ENCODE peak calls at places on chromosomes 7 and 10, in six cellular contexts. One of them, this sample, is unnamed.

GRCh38 chr7:17625038-17625437 is 315.3 kb downstream of the SNX13 start:
- DNase-seq in tibial artery: no peak
- DNase-seq in effector memory CD4-positive, alpha-beta T cell: no peak
- DNase-seq in suprapubic skin: no peak
- DNase-seq in PC-3: peak; percentile 80
- DNase-seq in DND-41: no peak
- DNase-seq in this sample: no peak

GRCh38 chr7:53002389-53002788 is 33.0 kb upstream of the POM121L12 start:
- DNase-seq in tibial artery: no peak
- DNase-seq in effector memory CD4-positive, alpha-beta T cell: no peak
- DNase-seq in suprapubic skin: no peak
- DNase-seq in PC-3: no peak
- DNase-seq in DND-41: no peak
- DNase-seq in this sample: no peak

GRCh38 chr10:77504870-77505257 is 132.7 kb downstream of the KCNMA1 start:
- DNase-seq in tibial artery: peak; percentile 42
- DNase-seq in effector memory CD4-positive, alpha-beta T cell: no peak
- DNase-seq in suprapubic skin: no peak
- DNase-seq in PC-3: peak; percentile 100
- DNase-seq in DND-41: no peak
- DNase-seq in this sample: no peak

GRCh38 chr10:77618117-77618516 is 19.5 kb downstream of the KCNMA1 start:
- DNase-seq in tibial artery: no peak
- DNase-seq in effector memory CD4-positive, alpha-beta T cell: no peak
- DNase-seq in suprapubic skin: no peak
- DNase-seq in PC-3: no peak
- DNase-seq in DND-41: no peak
- DNase-seq in this sample: no peak

GRCh38 chr10:131387018-131387529 is 75.6 kb upstream of the TCERG1L start:
- DNase-seq in tibial artery: no peak
- DNase-seq in effector memory CD4-positive, alpha-beta T cell: no peak
- DNase-seq in suprapubic skin: no peak
- DNase-seq in PC-3: no peak
- DNase-seq in DND-41: no peak
- DNase-seq in this sample: no peak

GRCh38 chr7:95686109-95686508 is 86.2 kb upstream of the DYNC1I1 start:
- DNase-seq in tibial artery: peak; percentile 68
- DNase-seq in effector memory CD4-positive, alpha-beta T cell: no peak
- DNase-seq in suprapubic skin: no peak
- DNase-seq in PC-3: peak; percentile 61
- DNase-seq in DND-41: peak; percentile 18
- DNase-seq in this sample: peak; percentile 10

GRCh38 chr7:151752816-151753600 is 123.9 kb downstream of the PRKAG2 start:
- DNase-seq in tibial artery: no peak
- DNase-seq in effector memory CD4-positive, alpha-beta T cell: no peak
- DNase-seq in suprapubic skin: no peak
- DNase-seq in PC-3: no peak
- DNase-seq in DND-41: no peak
- DNase-seq in this sample: no peak

GRCh38 chr10:101536800-101537199 is 51.3 kb downstream of the POLL start:
- DNase-seq in tibial artery: no peak
- DNase-seq in effector memory CD4-positive, alpha-beta T cell: no peak
- DNase-seq in suprapubic skin: no peak
- DNase-seq in PC-3: peak; percentile 53
- DNase-seq in DND-41: no peak
- DNase-seq in this sample: no peak

GRCh38 chr7:55533050-55533728 is 39.1 kb downstream of the VOPP1 start:
- DNase-seq in tibial artery: no peak
- DNase-seq in effector memory CD4-positive, alpha-beta T cell: peak; percentile 80
- DNase-seq in suprapubic skin: no peak
- DNase-seq in PC-3: peak; percentile 49
- DNase-seq in DND-41: peak; percentile 92
- DNase-seq in this sample: no peak

GRCh38 chr10:79143879-79144278 is 75.1 kb downstream of the ZMIZ1 start:
- DNase-seq in tibial artery: no peak
- DNase-seq in effector memory CD4-positive, alpha-beta T cell: no peak
- DNase-seq in suprapubic skin: no peak
- DNase-seq in PC-3: no peak
- DNase-seq in DND-41: no peak
- DNase-seq in this sample: no peak

GRCh38 chr10:79142522-79143309 is 74.0 kb downstream of the ZMIZ1 start:
- DNase-seq in tibial artery: no peak
- DNase-seq in effector memory CD4-positive, alpha-beta T cell: no peak
- DNase-seq in suprapubic skin: no peak
- DNase-seq in PC-3: no peak
- DNase-seq in DND-41: no peak
- DNase-seq in this sample: no peak

GRCh38 chr10:79145517-79146470 is 77.0 kb downstream of the ZMIZ1 start:
- DNase-seq in tibial artery: no peak
- DNase-seq in effector memory CD4-positive, alpha-beta T cell: no peak
- DNase-seq in suprapubic skin: no peak
- DNase-seq in PC-3: peak; percentile 58
- DNase-seq in DND-41: no peak
- DNase-seq in this sample: no peak

GRCh38 chr10:79145174-79145483 is 76.4 kb downstream of the ZMIZ1 start:
- DNase-seq in tibial artery: no peak
- DNase-seq in effector memory CD4-positive, alpha-beta T cell: no peak
- DNase-seq in suprapubic skin: no peak
- DNase-seq in PC-3: no peak
- DNase-seq in DND-41: no peak
- DNase-seq in this sample: no peak

GRCh38 chr10:79144341-79145173 is 75.8 kb downstream of the ZMIZ1 start:
- DNase-seq in tibial artery: no peak
- DNase-seq in effector memory CD4-positive, alpha-beta T cell: no peak
- DNase-seq in suprapubic skin: no peak
- DNase-seq in PC-3: no peak
- DNase-seq in DND-41: peak; percentile 64
- DNase-seq in this sample: no peak
- H3K36me3 ChIP-seq in tibial artery: peaks cover 9% of the 10 kb centered on the region
- H3K36me3 ChIP-seq in effector memory CD4-positive, alpha-beta T cell: no peaks in the 10 kb centered on the region
- H3K36me3 ChIP-seq in suprapubic skin: peaks cover 42% of the 10 kb centered on the region
- H3K36me3 ChIP-seq in PC-3: peaks cover 29% of the 10 kb centered on the region
- H3K36me3 ChIP-seq in DND-41: peaks cover 68% of the 10 kb centered on the region
- H3K36me3 ChIP-seq in this sample: peaks cover 20% of the 10 kb centered on the region

GRCh38 chr7:28941633-28942032 is 16.5 kb downstream of the TRIL start:
- DNase-seq in tibial artery: no peak
- DNase-seq in effector memory CD4-positive, alpha-beta T cell: no peak
- DNase-seq in suprapubic skin: no peak
- DNase-seq in PC-3: no peak
- DNase-seq in DND-41: no peak
- DNase-seq in this sample: no peak
- H3K36me3 ChIP-seq in tibial artery: no peaks in the 10 kb centered on the region
- H3K36me3 ChIP-seq in effector memory CD4-positive, alpha-beta T cell: no peaks in the 10 kb centered on the region
- H3K36me3 ChIP-seq in suprapubic skin: no peaks in the 10 kb centered on the region
- H3K36me3 ChIP-seq in PC-3: no peaks in the 10 kb centered on the region
- H3K36me3 ChIP-seq in DND-41: no peaks in the 10 kb centered on the region
- H3K36me3 ChIP-seq in this sample: no peaks in the 10 kb centered on the region

GRCh38 chr10:46534828-46535524 is 21.5 kb downstream of the GPRIN2 start:
- DNase-seq in tibial artery: peak; percentile 67
- DNase-seq in effector memory CD4-positive, alpha-beta T cell: no peak
- DNase-seq in suprapubic skin: peak; percentile 69
- DNase-seq in PC-3: no peak
- DNase-seq in DND-41: no peak
- DNase-seq in this sample: no peak

GRCh38 chr10:46538155-46538554 is 18.3 kb downstream of the GPRIN2 start:
- DNase-seq in tibial artery: no peak
- DNase-seq in effector memory CD4-positive, alpha-beta T cell: no peak
- DNase-seq in suprapubic skin: no peak
- DNase-seq in PC-3: no peak
- DNase-seq in DND-41: no peak
- DNase-seq in this sample: no peak

GRCh38 chr10:46536781-46537180 is 19.7 kb downstream of the GPRIN2 start:
- DNase-seq in tibial artery: peak; percentile 63
- DNase-seq in effector memory CD4-positive, alpha-beta T cell: no peak
- DNase-seq in suprapubic skin: peak; percentile 75
- DNase-seq in PC-3: no peak
- DNase-seq in DND-41: no peak
- DNase-seq in this sample: no peak

GRCh38 chr10:46537309-46537708 is 19.1 kb downstream of the GPRIN2 start:
- DNase-seq in tibial artery: peak; percentile 43
- DNase-seq in effector memory CD4-positive, alpha-beta T cell: no peak
- DNase-seq in suprapubic skin: peak; percentile 47
- DNase-seq in PC-3: no peak
- DNase-seq in DND-41: no peak
- DNase-seq in this sample: no peak

DNA sequence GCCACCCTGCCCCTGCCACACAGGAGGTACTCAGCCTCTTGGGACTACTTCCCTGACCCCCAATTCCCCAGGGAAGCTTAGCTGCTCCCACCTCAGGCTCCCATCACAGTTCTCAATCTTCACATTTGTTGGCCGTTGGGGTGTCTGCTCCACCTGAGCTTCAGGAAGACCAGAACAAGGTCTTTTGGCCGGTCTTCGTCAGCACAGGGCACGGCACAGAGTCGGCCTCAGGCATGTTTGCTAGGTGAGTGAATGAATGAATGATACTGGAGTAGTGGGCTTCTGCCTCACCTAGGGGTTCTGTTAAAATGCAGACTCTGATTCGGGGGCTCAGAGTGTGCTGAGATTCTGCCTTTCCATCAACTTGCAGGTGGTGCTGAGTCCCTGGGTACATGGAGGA is 20.3 kb downstream of the GPRIN2 start:
- DNase-seq in tibial artery: peak; percentile 54
- DNase-seq in effector memory CD4-positive, alpha-beta T cell: no peak
- DNase-seq in suprapubic skin: peak; percentile 77
- DNase-seq in PC-3: no peak
- DNase-seq in DND-41: no peak
- DNase-seq in this sample: no peak
- H3K36me3 ChIP-seq in tibial artery: no peaks in the 10 kb centered on the region
- H3K36me3 ChIP-seq in effector memory CD4-positive, alpha-beta T cell: no peaks in the 10 kb centered on the region
- H3K36me3 ChIP-seq in suprapubic skin: no peaks in the 10 kb centered on the region
- H3K36me3 ChIP-seq in PC-3: no peaks in the 10 kb centered on the region
- H3K36me3 ChIP-seq in DND-41: no peaks in the 10 kb centered on the region
- H3K36me3 ChIP-seq in this sample: no peaks in the 10 kb centered on the region

DNA sequence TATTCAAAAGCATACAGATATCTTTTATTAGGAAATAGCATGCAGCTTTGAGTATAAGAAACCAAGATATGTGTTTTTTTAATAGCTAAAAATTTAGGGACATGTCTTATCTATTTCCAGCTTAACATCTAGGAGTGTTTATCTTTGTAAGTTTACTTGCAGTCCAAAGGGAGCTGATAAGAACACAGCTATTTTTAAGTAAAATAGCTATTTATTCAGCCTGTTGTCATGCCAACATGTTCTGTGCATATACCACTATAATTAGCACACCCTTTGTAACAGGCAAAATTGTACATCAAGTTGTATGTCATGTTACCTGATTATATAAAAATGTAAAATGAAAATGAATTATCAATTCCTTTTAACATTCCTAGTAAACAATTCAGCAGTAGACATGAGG is 29.6 kb downstream of the FAM133B start:
- DNase-seq in tibial artery: no peak
- DNase-seq in effector memory CD4-positive, alpha-beta T cell: no peak
- DNase-seq in suprapubic skin: no peak
- DNase-seq in PC-3: no peak
- DNase-seq in DND-41: no peak
- DNase-seq in this sample: no peak
- H3K36me3 ChIP-seq in tibial artery: peaks cover 30% of the 10 kb centered on the region
- H3K36me3 ChIP-seq in effector memory CD4-positive, alpha-beta T cell: peaks cover 42% of the 10 kb centered on the region
- H3K36me3 ChIP-seq in suprapubic skin: peaks cover 54% of the 10 kb centered on the region
- H3K36me3 ChIP-seq in PC-3: peaks cover 25% of the 10 kb centered on the region
- H3K36me3 ChIP-seq in DND-41: peaks cover 57% of the 10 kb centered on the region
- H3K36me3 ChIP-seq in this sample: peaks cover 25% of the 10 kb centered on the region

GRCh38 chr7:760006-760405 is 32.9 kb upstream of the PRKAR1B start:
- DNase-seq in tibial artery: no peak
- DNase-seq in effector memory CD4-positive, alpha-beta T cell: no peak
- DNase-seq in suprapubic skin: no peak
- DNase-seq in PC-3: no peak
- DNase-seq in DND-41: no peak
- DNase-seq in this sample: no peak
- H3K36me3 ChIP-seq in tibial artery: peaks cover 71% of the 10 kb centered on the region
- H3K36me3 ChIP-seq in effector memory CD4-positive, alpha-beta T cell: peaks cover 51% of the 10 kb centered on the region
- H3K36me3 ChIP-seq in suprapubic skin: peaks cover 86% of the 10 kb centered on the region
- H3K36me3 ChIP-seq in PC-3: peaks cover 23% of the 10 kb centered on the region
- H3K36me3 ChIP-seq in DND-41: peaks cover 97% of the 10 kb centered on the region
- H3K36me3 ChIP-seq in this sample: peaks cover 56% of the 10 kb centered on the region

DNA sequence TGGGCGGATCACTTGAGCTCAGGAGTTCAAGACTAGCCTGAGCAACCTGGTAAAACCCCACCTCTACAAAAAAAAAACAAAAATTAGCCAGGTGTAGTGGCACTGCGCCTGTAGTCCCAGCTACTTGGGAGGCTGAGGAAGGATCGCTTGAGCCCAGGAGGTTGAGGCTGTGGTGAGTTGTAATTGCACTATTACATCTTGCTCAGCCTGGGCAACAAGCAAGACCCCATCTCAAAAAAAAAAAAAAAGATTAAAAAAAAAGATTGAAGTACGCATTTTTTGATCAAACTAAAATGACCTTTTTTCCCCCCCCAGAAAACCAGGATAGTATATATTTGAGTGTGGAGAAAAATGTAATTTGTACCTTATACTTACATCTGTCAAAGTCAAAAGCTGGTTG is 10.6 kb downstream of the ZC3HC1 start:
- DNase-seq in tibial artery: no peak
- DNase-seq in effector memory CD4-positive, alpha-beta T cell: no peak
- DNase-seq in suprapubic skin: no peak
- DNase-seq in PC-3: no peak
- DNase-seq in DND-41: no peak
- DNase-seq in this sample: no peak
- H3K36me3 ChIP-seq in tibial artery: peaks cover 70% of the 10 kb centered on the region
- H3K36me3 ChIP-seq in effector memory CD4-positive, alpha-beta T cell: peaks cover 38% of the 10 kb centered on the region
- H3K36me3 ChIP-seq in suprapubic skin: peaks cover 83% of the 10 kb centered on the region
- H3K36me3 ChIP-seq in PC-3: peaks cover 6% of the 10 kb centered on the region
- H3K36me3 ChIP-seq in DND-41: peaks cover 70% of the 10 kb centered on the region
- H3K36me3 ChIP-seq in this sample: peaks cover 22% of the 10 kb centered on the region

DNA sequence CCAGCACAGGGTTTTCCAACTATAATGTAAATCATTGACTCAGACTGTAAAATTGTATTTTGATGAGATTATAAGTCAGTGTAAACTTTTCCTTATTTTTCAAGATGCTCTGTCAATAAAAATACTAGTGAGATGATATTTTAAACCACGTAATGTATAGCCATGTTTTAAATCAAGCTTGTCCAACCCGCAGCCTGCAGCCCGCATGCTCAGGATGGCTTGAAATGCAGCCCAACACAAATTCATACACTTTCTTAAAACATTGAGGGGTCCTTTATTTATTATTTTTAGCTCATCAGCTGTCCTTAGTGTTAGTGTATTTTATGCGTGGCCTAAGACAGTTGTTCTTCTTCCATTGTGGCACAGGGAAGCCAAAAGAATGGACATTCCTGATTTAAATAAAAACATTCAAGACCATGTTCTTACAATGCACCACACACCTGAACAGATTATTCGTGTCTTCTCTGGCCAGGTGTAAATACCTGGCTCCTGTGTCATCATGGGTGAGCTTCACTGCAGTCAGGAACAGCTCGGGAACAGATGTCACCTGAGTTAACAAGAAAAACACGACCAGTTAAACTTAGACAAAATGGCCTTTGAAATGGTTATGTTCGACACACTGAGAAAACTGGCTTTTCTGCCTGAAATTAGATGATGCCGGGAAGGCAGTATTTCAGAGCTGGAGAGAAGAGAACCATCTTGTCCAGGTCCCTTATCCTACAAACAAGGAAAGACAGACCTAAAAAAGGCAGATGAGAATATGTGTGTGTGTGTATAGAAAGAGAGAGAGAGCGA is 5.9 kb downstream of the PITRM1 start:
- DNase-seq in tibial artery: no peak
- DNase-seq in effector memory CD4-positive, alpha-beta T cell: no peak
- DNase-seq in suprapubic skin: no peak
- DNase-seq in PC-3: no peak
- DNase-seq in DND-41: no peak
- DNase-seq in this sample: no peak
- H3K36me3 ChIP-seq in tibial artery: peaks cover 80% of the 10 kb centered on the region
- H3K36me3 ChIP-seq in effector memory CD4-positive, alpha-beta T cell: peaks cover 75% of the 10 kb centered on the region
- H3K36me3 ChIP-seq in suprapubic skin: peaks cover 84% of the 10 kb centered on the region
- H3K36me3 ChIP-seq in PC-3: peaks cover 25% of the 10 kb centered on the region
- H3K36me3 ChIP-seq in DND-41: peaks cover 81% of the 10 kb centered on the region
- H3K36me3 ChIP-seq in this sample: peaks cover 74% of the 10 kb centered on the region

GRCh38 chr10:22319559-22320558 is 1.0 kb upstream of the BMI1 start:
- DNase-seq in tibial artery: no peak
- DNase-seq in effector memory CD4-positive, alpha-beta T cell: no peak
- DNase-seq in suprapubic skin: no peak
- DNase-seq in PC-3: peak; percentile 57
- DNase-seq in DND-41: no peak
- DNase-seq in this sample: no peak
- H3K36me3 ChIP-seq in tibial artery: no peaks in the 10 kb centered on the region
- H3K36me3 ChIP-seq in effector memory CD4-positive, alpha-beta T cell: no peaks in the 10 kb centered on the region
- H3K36me3 ChIP-seq in suprapubic skin: no peaks in the 10 kb centered on the region
- H3K36me3 ChIP-seq in PC-3: no peaks in the 10 kb centered on the region
- H3K36me3 ChIP-seq in DND-41: no peaks in the 10 kb centered on the region
- H3K36me3 ChIP-seq in this sample: no peaks in the 10 kb centered on the region

This sample was measured in thoracic aorta.